ENCODE peak calls at places on chromosomes 12 and 14, in seven cellular contexts. Q is left ventricle myocardium inferior, C is psoas muscle, I is heart left ventricle, Z is PC-9, M is stomach, R is adrenal gland. J is an unnamed sample.

GRCh38 chr12:9727813-9728212 is 5.1 kb downstream of the CLECL1 start:
- DNase-seq in C (no peak), Z (no peak), I (no peak), R (no peak), Q (no peak), M (no peak), J (no peak)

GRCh38 chr14:92460541-92460915 is 53.1 kb upstream of the RIN3 start:
- DNase-seq in C (no peak), Z (no peak), R (no peak), Q (no peak), M (peak; percentile 8), I (no peak), J (no peak)

GRCh38 chr12:87385322-87385721 is 643.9 kb downstream of the C12orf50 start:
- DNase-seq in C (no peak), M (no peak), R (no peak), Q (no peak), I (no peak), Z (no peak), J (no peak)

GRCh38 chr14:93056840-93057585 is 58.7 kb downstream of the ITPK1 start:
- DNase-seq in Z (no peak), C (no peak), R (peak; percentile 88), Q (no peak), M (no peak), I (peak; percentile 68), J (no peak)

GRCh38 chr14:94048676-94049624 is 22.8 kb downstream of the OTUB2 start:
- DNase-seq in M (no peak), Z (no peak), C (no peak), Q (no peak), I (no peak), R (no peak), J (peak; percentile 7)

GRCh38 chr14:103401223-103402214 is 16.3 kb downstream of the MARK3 start:
- DNase-seq in Q (no peak), M (no peak), I (no peak), Z (no peak), C (no peak), R (no peak), J (no peak)

GRCh38 chr12:98893126-98893525 is 248.0 kb downstream of the APAF1 start:
- DNase-seq in C (no peak), Z (no peak), R (peak; percentile 18), M (no peak), Q (no peak), I (no peak), J (no peak)

GRCh38 chr12:30898846-30899245 is 27.7 kb upstream of the TSPAN11 start:
- DNase-seq in Q (no peak), M (no peak), R (no peak), I (no peak), C (no peak), Z (no peak), J (no peak)

GRCh38 chr12:50515587-50515986 is 10.8 kb downstream of the DIP2B start:
- DNase-seq in M (no peak), C (no peak), I (no peak), Q (no peak), R (no peak), Z (no peak), J (no peak)

GRCh38 chr14:90760591-90761316 is 55.5 kb downstream of the TTC7B start:
- DNase-seq in I (no peak), Z (no peak), Q (no peak), C (no peak), R (no peak), M (no peak), J (no peak)

GRCh38 chr14:104676694-104677505 is 12.5 kb upstream of the INF2 start:
- DNase-seq in I (no peak), C (peak; percentile 62), M (no peak), Z (no peak), Q (peak; percentile 17), R (peak; percentile 56), J (no peak)

GRCh38 chr14:22155582-22155981 is 433.4 kb downstream of the DAD1 start:
- DNase-seq in R (no peak), M (no peak), I (no peak), C (no peak), Z (peak; percentile 74), Q (no peak), J (no peak)

GRCh38 chr12:106428379-106428778 is 70.8 kb downstream of the POLR3B start:
- DNase-seq in M (peak; percentile 28), C (no peak), Q (no peak), Z (no peak), I (no peak), R (peak; percentile 36), J (peak; percentile 27)

GRCh38 chr12:93880853-93881522 is 203.8 kb downstream of the CRADD start:
- DNase-seq in Q (no peak), C (no peak), I (no peak), Z (peak; percentile 39), R (no peak), M (no peak), J (no peak)

GRCh38 chr12:100473716-100474150 is at the start of gene NR1H4:
- DNase-seq in I (no peak), M (no peak), Z (no peak), Q (no peak), R (peak; percentile 87), C (no peak), J (peak; percentile 59)

GRCh38 chr12:100234591-100235304 is 32.1 kb downstream of the DEPDC4 start:
- DNase-seq in C (no peak), I (no peak), Z (peak; percentile 63), R (peak; percentile 24), M (no peak), Q (no peak), J (no peak)

GRCh38 chr14:86221755-86222154 is 691.8 kb downstream of the FLRT2 start:
- DNase-seq in Z (no peak), C (no peak), Q (no peak), I (no peak), R (no peak), M (no peak), J (no peak)

GRCh38 chr12:117262749-117263148 is 72.5 kb upstream of the FBXO21 start:
- DNase-seq in Z (no peak), C (no peak), M (no peak), R (no peak), Q (no peak), I (no peak), J (no peak)

GRCh38 chr12:25958254-25959068 is at the start of gene RASSF8:
- DNase-seq in Z (peak; percentile 35), Q (peak; percentile 77), I (peak; percentile 88), R (peak; percentile 76), M (peak; percentile 69), C (peak; percentile 86), J (peak; percentile 88)

GRCh38 chr12:54385251-54385914 is 850 bp upstream of the ZNF385A start:
- DNase-seq in R (no peak), I (peak; percentile 58), Q (peak; percentile 32), C (peak; percentile 72), Z (no peak), M (no peak), J (no peak)

GRCh38 chr12:98644433-98644711 is 216 bp downstream of the IKBIP start:
- DNase-seq in R (peak; percentile 35), Z (no peak), I (no peak), M (peak; percentile 28), C (no peak), Q (no peak), J (no peak)

GRCh38 chr14:95885278-95885677 is 8.6 kb downstream of the TUNAR start:
- DNase-seq in M (no peak), R (no peak), I (no peak), C (no peak), Q (no peak), Z (no peak), J (no peak)

DNA sequence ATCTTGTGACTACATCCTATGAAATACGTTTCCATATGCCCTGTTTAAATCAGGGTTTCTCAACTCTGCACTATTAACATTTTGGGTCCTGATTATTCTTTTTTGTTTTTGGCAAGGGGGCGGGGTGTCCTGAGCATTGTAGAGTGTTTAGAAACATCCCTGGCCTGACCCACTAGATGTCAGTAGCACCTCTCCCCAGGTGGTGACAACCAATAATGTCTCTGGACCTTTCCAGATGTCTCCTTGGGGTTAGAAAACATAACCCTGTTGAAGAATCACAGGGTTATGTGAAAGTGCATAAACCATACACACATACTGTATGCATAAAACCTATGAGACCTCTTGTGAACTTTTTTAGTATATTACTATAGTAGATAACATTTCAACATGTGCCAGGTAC is 1.4 kb downstream of the ACAD10 start:
- DNase-seq in Q (no peak), R (peak; percentile 21), I (no peak), C (no peak), Z (no peak), M (no peak), J (no peak)
- TF ChIP-seq CTCF in Q (no peak), R (no peak), I (no peak), C (no peak), Z (no peak), M (no peak), J (no peak)

DNA sequence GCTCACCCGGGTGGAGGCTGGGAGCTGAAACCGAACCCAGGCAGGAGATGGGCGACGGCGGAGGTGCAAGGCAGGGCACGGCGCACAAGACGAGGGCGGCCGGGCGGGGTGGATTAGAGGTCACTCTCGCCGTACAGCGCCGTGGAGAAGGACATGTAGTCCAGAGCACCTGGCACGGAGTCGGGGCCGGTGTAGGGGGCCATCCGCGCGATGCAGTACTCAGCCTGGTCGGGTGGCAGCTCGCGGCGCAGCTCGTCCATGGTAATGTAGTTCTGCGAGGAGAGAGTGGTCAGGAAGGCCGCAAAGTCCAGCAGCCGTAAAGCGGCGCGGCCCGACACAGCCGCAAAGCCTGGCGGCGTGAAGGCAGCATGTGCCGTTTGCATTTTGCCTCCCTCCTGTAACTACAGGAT is 81.9 kb upstream of the ZFP36L1 start:
- DNase-seq in Z (no peak), Q (no peak), I (no peak), M (no peak), R (no peak), C (peak; percentile 58), J (no peak)
- H3K36me3 ChIP-seq in Z (peaks cover 72% of the 10 kb centered on the region), Q (peaks cover 87% of the 10 kb centered on the region), I (peaks cover 86% of the 10 kb centered on the region), M (peaks cover 75% of the 10 kb centered on the region), R (no peaks in the 10 kb centered on the region), C (no peaks in the 10 kb centered on the region), J (no peaks in the 10 kb centered on the region)

DNA sequence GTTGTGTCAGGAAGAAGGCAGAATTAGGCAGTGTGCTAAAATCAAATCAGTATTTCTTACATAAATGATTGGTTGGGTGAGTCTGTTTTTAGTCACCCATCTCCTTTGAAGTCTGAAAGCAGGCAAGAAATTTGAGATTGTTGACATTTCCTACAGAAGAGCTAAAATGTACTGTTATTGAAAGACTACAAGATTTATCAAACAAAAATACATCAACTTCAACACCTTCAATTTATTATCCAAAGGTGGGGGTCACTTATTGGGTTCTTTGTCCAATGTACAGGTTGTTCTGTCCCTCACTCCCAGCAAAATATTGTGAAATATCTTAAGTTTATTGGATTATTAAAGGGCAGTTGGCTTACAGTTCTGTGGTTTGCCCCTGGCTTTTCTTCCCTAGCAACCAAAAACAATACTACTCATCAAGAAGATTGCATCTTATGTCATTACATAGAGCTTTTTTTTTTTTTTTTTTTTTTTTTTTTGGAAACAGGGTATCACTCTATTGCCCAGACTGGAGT is 20.6 kb upstream of the PKP2 start:
- DNase-seq in Z (peak; percentile 86), R (no peak), M (no peak), C (no peak), Q (no peak), I (no peak), J (no peak)
- H3K27ac ChIP-seq in Z (peak overlapping the region; percentile 12), R (no peak overlapping the region), M (no peak overlapping the region), C (no peak overlapping the region), Q (no peak overlapping the region), I (no peak overlapping the region), J (no peak overlapping the region)

GRCh38 chr14:99226687-99227086 is 45.3 kb downstream of the BCL11B start:
- DNase-seq in C (no peak), Z (no peak), M (no peak), R (no peak), I (no peak), Q (no peak), J (no peak)
- TF ChIP-seq CTCF in C (no peak), Z (no peak), M (no peak), R (no peak), I (no peak), Q (no peak), J (no peak)

J was measured in ovary.